ENCODE peak calls at places on chromosomes 16 and 17, in five cellular contexts. One of them, this sample, is unnamed.

GRCh38 chr17:10631048-10631700 is 25.9 kb downstream of the MYH3 start:
- DNase-seq in AG08396: peak
- DNase-seq in HTR-8/SVneo: peak
- DNase-seq in posterior cingulate gyrus: no peak
- DNase-seq in cardiac muscle cell: peak
- DNase-seq in this sample: peak

GRCh38 chr16:28823291-28823718 is 506 bp downstream of the ATXN2L start:
- DNase-seq in AG08396: no peak
- DNase-seq in HTR-8/SVneo: no peak
- DNase-seq in posterior cingulate gyrus: no peak
- DNase-seq in cardiac muscle cell: no peak
- DNase-seq in this sample: no peak

GRCh38 chr16:19130852-19131808 is 17.4 kb downstream of the ITPRIPL2 start:
- DNase-seq in AG08396: peak
- DNase-seq in HTR-8/SVneo: peak
- DNase-seq in posterior cingulate gyrus: no peak
- DNase-seq in cardiac muscle cell: peak
- DNase-seq in this sample: no peak

GRCh38 chr16:84543931-84544776 is 39.7 kb upstream of the MEAK7 start:
- DNase-seq in AG08396: no peak
- DNase-seq in HTR-8/SVneo: no peak
- DNase-seq in posterior cingulate gyrus: peak
- DNase-seq in cardiac muscle cell: no peak
- DNase-seq in this sample: no peak

GRCh38 chr17:6505425-6506142 is 50.8 kb downstream of the PITPNM3 start:
- DNase-seq in AG08396: no peak
- DNase-seq in HTR-8/SVneo: no peak
- DNase-seq in posterior cingulate gyrus: no peak
- DNase-seq in cardiac muscle cell: peak
- DNase-seq in this sample: no peak

GRCh38 chr16:2809149-2809760 is 7.8 kb upstream of the PRSS21 start:
- DNase-seq in AG08396: no peak
- DNase-seq in HTR-8/SVneo: no peak
- DNase-seq in posterior cingulate gyrus: no peak
- DNase-seq in cardiac muscle cell: no peak
- DNase-seq in this sample: no peak

GRCh38 chr16:80852261-80852872 is 48.0 kb upstream of the CDYL2 start:
- DNase-seq in AG08396: peak
- DNase-seq in HTR-8/SVneo: peak
- DNase-seq in posterior cingulate gyrus: no peak
- DNase-seq in cardiac muscle cell: peak
- DNase-seq in this sample: no peak

GRCh38 chr16:11494433-11494832 is 92.3 kb downstream of the LITAF start:
- DNase-seq in AG08396: no peak
- DNase-seq in HTR-8/SVneo: no peak
- DNase-seq in posterior cingulate gyrus: no peak
- DNase-seq in cardiac muscle cell: no peak
- DNase-seq in this sample: peak

GRCh38 chr17:3636908-3637373 is 381 bp downstream of the CTNS start:
- DNase-seq in AG08396: no peak
- DNase-seq in HTR-8/SVneo: no peak
- DNase-seq in posterior cingulate gyrus: no peak
- DNase-seq in cardiac muscle cell: no peak
- DNase-seq in this sample: no peak

GRCh38 chr17:79038545-79039135 is 14.7 kb downstream of the C1QTNF1 start:
- DNase-seq in AG08396: peak
- DNase-seq in HTR-8/SVneo: no peak
- DNase-seq in posterior cingulate gyrus: no peak
- DNase-seq in cardiac muscle cell: peak
- DNase-seq in this sample: no peak

GRCh38 chr17:18236494-18236893 is 11.1 kb downstream of the LLGL1 start:
- DNase-seq in AG08396: no peak
- DNase-seq in HTR-8/SVneo: no peak
- DNase-seq in posterior cingulate gyrus: no peak
- DNase-seq in cardiac muscle cell: no peak
- DNase-seq in this sample: no peak

GRCh38 chr17:60231234-60231633 is 81.5 kb downstream of the CA4 start:
- DNase-seq in AG08396: no peak
- DNase-seq in HTR-8/SVneo: peak
- DNase-seq in posterior cingulate gyrus: no peak
- DNase-seq in cardiac muscle cell: peak
- DNase-seq in this sample: no peak

GRCh38 chr16:53517851-53518250 is 14.8 kb upstream of the AKTIP start:
- DNase-seq in AG08396: no peak
- DNase-seq in HTR-8/SVneo: no peak
- DNase-seq in posterior cingulate gyrus: no peak
- DNase-seq in cardiac muscle cell: no peak
- DNase-seq in this sample: no peak

GRCh38 chr16:47984669-47985068 is 171.1 kb downstream of the ABCC12 start:
- DNase-seq in AG08396: no peak
- DNase-seq in HTR-8/SVneo: no peak
- DNase-seq in posterior cingulate gyrus: no peak
- DNase-seq in cardiac muscle cell: no peak
- DNase-seq in this sample: no peak

GRCh38 chr17:59427425-59427921 is 96.0 kb downstream of the YPEL2 start:
- DNase-seq in AG08396: peak
- DNase-seq in HTR-8/SVneo: peak
- DNase-seq in posterior cingulate gyrus: no peak
- DNase-seq in cardiac muscle cell: peak
- DNase-seq in this sample: no peak

GRCh38 chr16:78669994-78670393 is 570.5 kb downstream of the WWOX start:
- DNase-seq in AG08396: no peak
- DNase-seq in HTR-8/SVneo: no peak
- DNase-seq in posterior cingulate gyrus: no peak
- DNase-seq in cardiac muscle cell: peak
- DNase-seq in this sample: no peak

GRCh38 chr16:8798174-8798527 is 512 bp downstream of the PMM2 start:
- DNase-seq in AG08396: peak
- DNase-seq in HTR-8/SVneo: no peak
- DNase-seq in posterior cingulate gyrus: no peak
- DNase-seq in cardiac muscle cell: no peak
- DNase-seq in this sample: no peak

GRCh38 chr17:40284085-40284713 is 3.5 kb upstream of the CDC6 start:
- DNase-seq in AG08396: peak
- DNase-seq in HTR-8/SVneo: peak
- DNase-seq in posterior cingulate gyrus: no peak
- DNase-seq in cardiac muscle cell: peak
- DNase-seq in this sample: no peak

GRCh38 chr17:43536236-43537088 is 9.7 kb downstream of the ETV4 start:
- DNase-seq in AG08396: no peak
- DNase-seq in HTR-8/SVneo: peak
- DNase-seq in posterior cingulate gyrus: no peak
- DNase-seq in cardiac muscle cell: peak
- DNase-seq in this sample: no peak

GRCh38 chr16:11263737-11264136 is 5.4 kb downstream of the TNP2 start:
- DNase-seq in AG08396: no peak
- DNase-seq in HTR-8/SVneo: no peak
- DNase-seq in posterior cingulate gyrus: no peak
- DNase-seq in cardiac muscle cell: no peak
- DNase-seq in this sample: no peak

GRCh38 chr17:73706428-73706827 is 62.2 kb upstream of the SDK2 start:
- DNase-seq in AG08396: no peak
- DNase-seq in HTR-8/SVneo: no peak
- DNase-seq in posterior cingulate gyrus: no peak
- DNase-seq in cardiac muscle cell: no peak
- DNase-seq in this sample: no peak

GRCh38 chr16:19443659-19444058 is 26.0 kb downstream of the TMC5 start:
- DNase-seq in AG08396: no peak
- DNase-seq in HTR-8/SVneo: no peak
- DNase-seq in posterior cingulate gyrus: no peak
- DNase-seq in cardiac muscle cell: no peak
- DNase-seq in this sample: no peak

GRCh38 chr16:84643677-84644076 is 4.6 kb upstream of the KLHL36 start:
- DNase-seq in AG08396: no peak
- DNase-seq in HTR-8/SVneo: no peak
- DNase-seq in posterior cingulate gyrus: no peak
- DNase-seq in cardiac muscle cell: no peak
- DNase-seq in this sample: no peak

GRCh38 chr17:4167786-4168185 is 24.8 kb downstream of the CYB5D2 start:
- DNase-seq in AG08396: no peak
- DNase-seq in HTR-8/SVneo: no peak
- DNase-seq in posterior cingulate gyrus: no peak
- DNase-seq in cardiac muscle cell: no peak
- DNase-seq in this sample: no peak

GRCh38 chr16:11752856-11753255 is 10.2 kb upstream of the TXNDC11 start:
- DNase-seq in AG08396: no peak
- DNase-seq in HTR-8/SVneo: no peak
- DNase-seq in posterior cingulate gyrus: no peak
- DNase-seq in cardiac muscle cell: no peak
- DNase-seq in this sample: no peak

GRCh38 chr16:12321363-12321762 is 344.8 kb downstream of the SNX29 start:
- DNase-seq in AG08396: no peak
- DNase-seq in HTR-8/SVneo: no peak
- DNase-seq in posterior cingulate gyrus: no peak
- DNase-seq in cardiac muscle cell: no peak
- DNase-seq in this sample: no peak

GRCh38 chr17:81030726-81031570 is 4.0 kb upstream of the BAIAP2 start:
- DNase-seq in AG08396: no peak
- DNase-seq in HTR-8/SVneo: no peak
- DNase-seq in posterior cingulate gyrus: no peak
- DNase-seq in cardiac muscle cell: peak
- DNase-seq in this sample: no peak

GRCh38 chr16:88378836-88379693 is 3.7 kb upstream of the ZNF469 start:
- DNase-seq in AG08396: no peak
- DNase-seq in HTR-8/SVneo: no peak
- DNase-seq in posterior cingulate gyrus: no peak
- DNase-seq in cardiac muscle cell: no peak
- DNase-seq in this sample: no peak

GRCh38 chr17:57266842-57267241 is 10.5 kb downstream of the MSI2 start:
- DNase-seq in AG08396: no peak
- DNase-seq in HTR-8/SVneo: no peak
- DNase-seq in posterior cingulate gyrus: no peak
- DNase-seq in cardiac muscle cell: no peak
- DNase-seq in this sample: peak

GRCh38 chr16:50744911-50745310 is 3.0 kb downstream of the CYLD start:
- DNase-seq in AG08396: peak
- DNase-seq in HTR-8/SVneo: no peak
- DNase-seq in posterior cingulate gyrus: no peak
- DNase-seq in cardiac muscle cell: no peak
- DNase-seq in this sample: no peak

GRCh38 chr17:10123093-10123492 is 75.3 kb downstream of the GAS7 start:
- DNase-seq in AG08396: no peak
- DNase-seq in HTR-8/SVneo: no peak
- DNase-seq in posterior cingulate gyrus: no peak
- DNase-seq in cardiac muscle cell: no peak
- DNase-seq in this sample: no peak

GRCh38 chr16:330746-331145 is 21.8 kb downstream of the AXIN1 start:
- DNase-seq in AG08396: no peak
- DNase-seq in HTR-8/SVneo: no peak
- DNase-seq in posterior cingulate gyrus: no peak
- DNase-seq in cardiac muscle cell: no peak
- DNase-seq in this sample: no peak

GRCh38 chr17:20068445-20068844 is 59.3 kb downstream of the SPECC1 start:
- DNase-seq in AG08396: no peak
- DNase-seq in HTR-8/SVneo: no peak
- DNase-seq in posterior cingulate gyrus: no peak
- DNase-seq in cardiac muscle cell: no peak
- DNase-seq in this sample: no peak

GRCh38 chr16:51971184-51971583 is 575.8 kb downstream of the TOX3 start:
- DNase-seq in AG08396: peak
- DNase-seq in HTR-8/SVneo: peak
- DNase-seq in posterior cingulate gyrus: no peak
- DNase-seq in cardiac muscle cell: peak
- DNase-seq in this sample: peak

GRCh38 chr17:55264640-55265298 is at the start of gene HLF:
- DNase-seq in AG08396: peak
- DNase-seq in HTR-8/SVneo: peak
- DNase-seq in posterior cingulate gyrus: peak
- DNase-seq in cardiac muscle cell: peak
- DNase-seq in this sample: peak

GRCh38 chr16:68289621-68290329 is 21.0 kb downstream of the SLC7A6OS start:
- DNase-seq in AG08396: no peak
- DNase-seq in HTR-8/SVneo: no peak
- DNase-seq in posterior cingulate gyrus: no peak
- DNase-seq in cardiac muscle cell: peak
- DNase-seq in this sample: no peak

This sample was measured in ecto neural progenitor cell.